ENCODE peak calls at places on chromosomes 11 and 22, in nine cellular contexts. P is PC-3; D is HL-60; O is IMR-90; J is fibroblast of lung; Y is brain microvascular endothelial cell; R is WERI-Rb-1; S is body of pancreas; I is CD8-positive, alpha-beta T cell. N is an unnamed sample.

GRCh38 chr11:75558939-75559843 is 2.9 kb upstream of the SERPINH1 start:
- DNase-seq in P (no peak), D (no peak), O (peak; percentile 75), J (peak; percentile 89), Y (peak; percentile 64), R (no peak), S (no peak), I (no peak), N (peak; percentile 77)

GRCh38 chr11:32792948-32793475 is 1.4 kb downstream of the CCDC73 start:
- DNase-seq in P (peak; percentile 81), D (no peak), O (peak; percentile 27), J (peak; percentile 42), Y (peak; percentile 44), R (peak; percentile 41), S (peak; percentile 79), I (peak; percentile 73), N (peak; percentile 68)

GRCh38 chr11:32888805-32889204 is 3.8 kb upstream of the QSER1 start:
- DNase-seq in P (no peak), D (no peak), O (peak; percentile 76), J (peak; percentile 62), Y (peak; percentile 1), R (no peak), S (no peak), I (no peak), N (no peak)

GRCh38 chr11:18457435-18457834 is 1.8 kb downstream of the LDHAL6A start:
- DNase-seq in P (peak; percentile 55), D (no peak), O (no peak), J (no peak), Y (no peak), R (no peak), S (no peak), I (no peak), N (no peak)

GRCh38 chr11:72722050-72722748 is 30.0 kb downstream of the ARAP1 start:
- DNase-seq in P (peak; percentile 88), D (peak; percentile 80), O (peak; percentile 89), J (peak; percentile 90), Y (peak; percentile 90), R (peak; percentile 84), S (peak; percentile 90), I (peak; percentile 94), N (peak; percentile 79)

GRCh38 chr22:41920271-41920976 is 5.5 kb upstream of the SHISA8 start:
- DNase-seq in P (no peak), D (no peak), O (no peak), J (no peak), Y (no peak), R (no peak), S (no peak), I (no peak), N (no peak)

GRCh38 chr11:99019676-99020075 is 1.1 kb upstream of the CNTN5 start:
- DNase-seq in P (no peak), D (no peak), O (no peak), J (no peak), Y (no peak), R (no peak), S (no peak), I (no peak), N (no peak)

GRCh38 chr11:114773541-114774338 is 95.4 kb downstream of the NXPE2 start:
- DNase-seq in P (no peak), D (no peak), O (no peak), J (no peak), Y (no peak), R (peak; percentile 38), S (no peak), I (no peak), N (no peak)

GRCh38 chr11:30992513-30992849 is 377.1 kb downstream of the DCDC1 start:
- DNase-seq in P (no peak), D (no peak), O (no peak), J (no peak), Y (no peak), R (no peak), S (no peak), I (no peak), N (no peak)

GRCh38 chr11:65576867-65577755 is 1.3 kb downstream of the EHBP1L1 start:
- DNase-seq in P (peak; percentile 94), D (peak; percentile 78), O (peak; percentile 43), J (peak; percentile 59), Y (no peak), R (no peak), S (peak; percentile 53), I (no peak), N (no peak)

GRCh38 chr11:75133976-75134375 is 16.9 kb upstream of the SLCO2B1 start:
- DNase-seq in P (no peak), D (no peak), O (no peak), J (no peak), Y (no peak), R (no peak), S (no peak), I (no peak), N (no peak)

GRCh38 chr11:1823376-1824220 is 11.2 kb upstream of the SYT8 start:
- DNase-seq in P (no peak), D (no peak), O (no peak), J (no peak), Y (no peak), R (no peak), S (peak; percentile 79), I (no peak), N (no peak)

GRCh38 chr11:65586676-65587075 is 8.9 kb downstream of the KCNK7 start:
- DNase-seq in P (no peak), D (no peak), O (no peak), J (peak; percentile 26), Y (no peak), R (peak; percentile 81), S (no peak), I (no peak), N (peak; percentile 67)

GRCh38 chr22:41907436-41908401 is 7.2 kb downstream of the SHISA8 start:
- DNase-seq in P (no peak), D (no peak), O (peak; percentile 13), J (no peak), Y (no peak), R (no peak), S (no peak), I (no peak), N (no peak)

GRCh38 chr11:12848413-12848812 is 160.7 kb upstream of the RASSF10 start:
- DNase-seq in P (no peak), D (no peak), O (no peak), J (no peak), Y (no peak), R (no peak), S (no peak), I (no peak), N (no peak)

GRCh38 chr22:36743011-36743410 is 32.9 kb downstream of the IFT27 start:
- DNase-seq in P (no peak), D (no peak), O (no peak), J (no peak), Y (no peak), R (no peak), S (no peak), I (no peak), N (no peak)

GRCh38 chr22:45977003-45977395 is at the start of gene WNT7B:
- DNase-seq in P (peak; percentile 83), D (no peak), O (no peak), J (no peak), Y (no peak), R (no peak), S (peak; percentile 49), I (no peak), N (peak; percentile 50)

GRCh38 chr11:102314784-102315183 is 2.5 kb upstream of the BIRC3 start:
- DNase-seq in P (no peak), D (no peak), O (no peak), J (no peak), Y (no peak), R (no peak), S (no peak), I (no peak), N (no peak)

GRCh38 chr11:68905421-68906360 is 2.0 kb downstream of the IGHMBP2 start:
- DNase-seq in P (peak; percentile 86), D (no peak), O (no peak), J (no peak), Y (no peak), R (no peak), S (no peak), I (no peak), N (no peak)

GRCh38 chr11:10233581-10233980 is 60.4 kb downstream of the SBF2 start:
- DNase-seq in P (peak; percentile 57), D (no peak), O (peak; percentile 91), J (peak; percentile 42), Y (peak; percentile 80), R (no peak), S (no peak), I (no peak), N (peak; percentile 66)

DNA sequence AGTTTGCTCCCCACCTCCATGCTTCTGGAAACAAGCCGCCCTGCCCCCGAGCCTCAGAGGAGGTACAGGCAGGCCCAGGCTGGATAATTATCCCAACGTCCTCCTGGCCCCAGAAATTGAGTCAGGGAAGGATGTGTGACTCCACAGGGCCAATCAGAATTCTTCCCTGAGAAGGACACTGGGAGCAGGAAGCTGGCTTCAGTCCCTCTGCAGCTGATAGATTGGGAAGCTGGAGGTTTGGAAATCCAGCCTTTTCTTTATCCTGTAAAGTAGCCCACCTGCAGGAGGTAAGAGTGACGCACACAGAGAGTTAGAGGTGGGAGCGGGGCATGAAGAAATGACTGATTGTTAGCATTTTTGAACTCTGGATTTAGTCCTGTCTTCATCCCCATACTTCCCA is 97.5 kb upstream of the CD82 start:
- DNase-seq in P (no peak), D (no peak), O (no peak), J (no peak), Y (no peak), R (no peak), S (no peak), I (no peak), N (no peak)
- H3K27ac ChIP-seq in P (no peak overlapping the region), D (no peak overlapping the region), O (no peak overlapping the region), J (no peak overlapping the region), Y (no peak overlapping the region), R (no peak overlapping the region), S (no peak overlapping the region), I (no peak overlapping the region), N (no peak overlapping the region)

GRCh38 chr22:29209624-29209929 is 3.9 kb downstream of the EMID1 start:
- DNase-seq in P (peak; percentile 20), D (no peak), O (no peak), J (no peak), Y (no peak), R (no peak), S (no peak), I (no peak), N (no peak)
- TF ChIP-seq CTCF in P (no peak), D (no peak), O (no peak), J (no peak), Y (no peak), R (no peak), S (no peak), I (no peak), N (no peak)

DNA sequence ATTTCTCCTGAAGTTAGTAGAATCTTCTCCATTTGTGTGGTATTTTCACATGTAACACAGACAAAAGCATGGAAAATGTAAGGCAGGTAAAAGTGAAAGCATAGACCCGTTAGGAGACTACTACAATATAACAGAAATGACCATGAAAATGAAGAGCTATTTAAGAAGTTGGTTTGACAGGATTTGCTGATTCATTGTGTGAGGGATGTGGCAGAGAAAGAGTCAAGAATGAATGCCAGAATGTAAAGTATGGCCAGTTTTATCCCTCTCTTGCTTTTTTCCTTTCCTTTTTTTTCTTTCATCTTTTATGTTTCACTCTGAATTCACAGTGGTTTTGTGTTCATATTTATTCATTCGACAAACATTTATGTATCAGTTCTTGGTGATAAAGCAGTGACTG is 115.9 kb downstream of the ARFGAP2 start:
- DNase-seq in P (peak; percentile 4), D (no peak), O (peak; percentile 48), J (no peak), Y (no peak), R (no peak), S (no peak), I (no peak), N (no peak)
- H3K27ac ChIP-seq in P (no peak overlapping the region), D (peak overlapping the region; percentile 10), O (no peak overlapping the region), J (no peak overlapping the region), Y (no peak overlapping the region), R (no peak overlapping the region), S (no peak overlapping the region), I (no peak overlapping the region), N (no peak overlapping the region)

GRCh38 chr11:93236741-93237675 is 39.2 kb upstream of the SLC36A4 start:
- DNase-seq in P (peak; percentile 76), D (peak; percentile 15), O (peak; percentile 44), J (peak; percentile 44), Y (peak; percentile 53), R (peak; percentile 56), S (peak; percentile 51), I (no peak), N (peak; percentile 58)
- TF ChIP-seq CTCF in P (peak; percentile 77), D (peak; percentile 8), O (peak; percentile 51), J (peak; percentile 71), Y (peak; percentile 76), R (peak; percentile 52), S (peak; percentile 48), I (no peak), N (peak; percentile 59)

N was measured in cardiac muscle cell.